ENCODE peak calls at places on chromosomes 3 and 15, in nine cellular contexts. I, O, J, L, W, R, A, T and N are unnamed samples.

GRCh38 chr3:167941234-167941995 is 154.3 kb downstream of the GOLIM4 start:
- DNase-seq in I (peak; percentile 64), O (peak; percentile 93), J (peak; percentile 34), L (peak; percentile 93), W (no peak), R (no peak), A (no peak), T (no peak), N (no peak)

GRCh38 chr3:113690482-113690881 is 6.0 kb downstream of the USF3 start:
- DNase-seq in I (no peak), O (no peak), J (no peak), L (no peak), W (no peak), R (no peak), A (no peak), T (no peak), N (no peak)

GRCh38 chr3:143327388-143327787 is 207.8 kb downstream of the CHST2 start:
- DNase-seq in I (no peak), O (no peak), J (peak; percentile 21), L (no peak), W (no peak), R (no peak), A (no peak), T (no peak), N (no peak)

GRCh38 chr3:138834359-138835176 is at the start of gene PIK3CB:
- DNase-seq in I (peak; percentile 37), O (peak; percentile 91), J (peak; percentile 47), L (peak; percentile 81), W (peak; percentile 98), R (peak; percentile 88), A (peak; percentile 95), T (peak; percentile 94), N (peak; percentile 63)

GRCh38 chr3:141241248-141242034 is 9.8 kb downstream of the PXYLP1 start:
- DNase-seq in I (no peak), O (no peak), J (no peak), L (no peak), W (no peak), R (no peak), A (no peak), T (no peak), N (no peak)

GRCh38 chr3:47515864-47516319 is 2.4 kb upstream of the ELP6 start:
- DNase-seq in I (no peak), O (no peak), J (no peak), L (no peak), W (no peak), R (no peak), A (no peak), T (no peak), N (no peak)

GRCh38 chr15:88714782-88715372 is 76.1 kb downstream of the ISG20 start:
- DNase-seq in I (no peak), O (no peak), J (no peak), L (no peak), W (no peak), R (no peak), A (no peak), T (no peak), N (no peak)

GRCh38 chr15:41955100-41955499 is 17.3 kb downstream of the EHD4 start:
- DNase-seq in I (no peak), O (no peak), J (no peak), L (no peak), W (no peak), R (no peak), A (no peak), T (no peak), N (no peak)

GRCh38 chr3:133191818-133192217 is 153.6 kb downstream of the TMEM108 start:
- DNase-seq in I (no peak), O (no peak), J (no peak), L (no peak), W (no peak), R (no peak), A (no peak), T (no peak), N (no peak)

GRCh38 chr3:179768080-179768479 is 115.2 kb downstream of the USP13 start:
- DNase-seq in I (peak; percentile 25), O (peak; percentile 6), J (peak; percentile 53), L (peak; percentile 71), W (no peak), R (no peak), A (no peak), T (no peak), N (no peak)

GRCh38 chr15:82699726-82700125 is 9.9 kb downstream of the AP3B2 start:
- DNase-seq in I (no peak), O (no peak), J (no peak), L (no peak), W (no peak), R (no peak), A (no peak), T (peak; percentile 18), N (no peak)

GRCh38 chr3:194979173-194979572 is 291.8 kb downstream of the XXYLT1 start:
- DNase-seq in I (no peak), O (no peak), J (no peak), L (no peak), W (no peak), R (no peak), A (no peak), T (no peak), N (no peak)

DNA sequence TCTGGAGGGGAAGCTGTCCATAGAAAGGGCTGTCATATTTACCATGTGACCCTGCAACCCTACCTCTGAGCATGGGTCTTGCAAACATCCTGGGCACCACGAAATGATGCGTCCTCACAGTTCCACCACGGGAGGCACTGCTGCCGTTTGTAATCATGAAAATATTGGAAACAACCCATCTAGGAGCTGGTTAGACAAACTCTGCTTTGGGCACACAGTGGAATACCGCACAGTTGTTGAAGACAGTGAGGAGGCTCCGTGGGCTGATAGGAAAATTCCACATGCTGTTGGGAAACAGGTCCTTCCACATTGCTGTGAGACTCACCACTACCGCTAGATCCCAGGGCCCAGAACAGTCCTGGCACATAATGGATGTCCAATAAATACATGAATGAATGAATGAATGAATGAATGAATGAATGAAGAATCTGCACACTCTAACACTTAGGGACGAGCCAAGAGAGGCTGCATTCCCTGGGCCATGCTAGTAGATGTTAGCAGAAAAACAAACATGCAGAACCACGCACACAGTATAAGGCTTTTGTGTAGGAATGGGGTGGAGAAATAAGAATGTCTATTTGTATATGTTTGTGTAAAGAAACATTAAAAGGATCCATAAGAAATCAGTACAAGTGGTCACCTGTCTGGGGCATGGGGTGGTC is 40.6 kb downstream of the TPRA1 start:
- DNase-seq in I (no peak), O (no peak), J (peak; percentile 10), L (no peak), W (no peak), R (no peak), A (no peak), T (no peak), N (no peak)
- TF ChIP-seq CTCF in I (no peak), O (no peak), J (peak; percentile 15), L (no peak), W (no peak), R (no peak), A (no peak), T (no peak), N (no peak)

GRCh38 chr3:69353088-69353478 is 32.8 kb downstream of the FRMD4B start:
- DNase-seq in I (no peak), O (no peak), J (no peak), L (no peak), W (no peak), R (no peak), A (no peak), T (no peak), N (no peak)
- TF ChIP-seq CTCF in I (no peak), O (no peak), J (no peak), L (no peak), W (no peak), R (no peak), A (no peak), T (no peak), N (no peak)

GRCh38 chr3:58029842-58030584 is 21.8 kb downstream of the FLNB start:
- DNase-seq in I (no peak), O (no peak), J (peak; percentile 76), L (no peak), W (peak; percentile 1), R (no peak), A (no peak), T (no peak), N (no peak)

GRCh38 chr3:58026598-58026997 is 18.4 kb downstream of the FLNB start:
- DNase-seq in I (no peak), O (no peak), J (peak; percentile 71), L (no peak), W (no peak), R (no peak), A (no peak), T (no peak), N (no peak)

GRCh38 chr3:58028902-58029301 is 20.7 kb downstream of the FLNB start:
- DNase-seq in I (no peak), O (no peak), J (no peak), L (no peak), W (no peak), R (no peak), A (no peak), T (no peak), N (no peak)

GRCh38 chr3:58025824-58026579 is 17.8 kb downstream of the FLNB start:
- DNase-seq in I (no peak), O (no peak), J (peak; percentile 45), L (peak; percentile 61), W (peak; percentile 51), R (no peak), A (no peak), T (peak; percentile 45), N (no peak)

DNA sequence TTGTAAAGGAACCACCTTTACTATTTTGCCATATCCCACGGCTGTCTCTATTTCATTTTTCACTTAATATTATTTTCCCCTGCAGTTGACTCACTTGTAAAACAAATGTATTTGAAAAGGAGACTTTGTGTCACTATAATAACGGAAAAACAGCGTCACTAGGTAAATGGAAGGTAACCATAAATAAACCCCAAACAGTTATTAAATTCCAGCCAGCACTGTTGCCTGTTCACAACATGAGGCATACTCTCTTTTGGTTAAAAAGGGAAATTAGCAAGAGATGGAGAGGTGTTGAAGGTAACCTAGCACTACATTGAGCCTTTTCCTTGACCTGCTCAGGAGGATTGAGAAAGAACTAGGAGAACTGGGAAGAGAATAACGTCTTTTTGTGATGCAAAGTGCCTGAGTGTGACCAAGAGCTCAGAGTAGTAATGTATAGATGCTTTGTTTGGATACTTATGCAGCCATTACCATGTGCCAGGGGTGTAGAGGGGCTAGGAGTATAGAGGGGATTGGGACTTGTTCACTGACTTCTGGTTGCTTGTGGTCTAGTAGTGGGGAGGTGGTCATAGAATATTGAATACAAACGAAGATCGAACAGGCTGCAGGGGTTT is 19.6 kb downstream of the FLNB start:
- DNase-seq in I (no peak), O (no peak), J (no peak), L (no peak), W (no peak), R (no peak), A (no peak), T (no peak), N (no peak)
- TF ChIP-seq CTCF in I (no peak), O (no peak), J (no peak), L (no peak), W (no peak), R (no peak), A (no peak), T (no peak), N (no peak)

DNA sequence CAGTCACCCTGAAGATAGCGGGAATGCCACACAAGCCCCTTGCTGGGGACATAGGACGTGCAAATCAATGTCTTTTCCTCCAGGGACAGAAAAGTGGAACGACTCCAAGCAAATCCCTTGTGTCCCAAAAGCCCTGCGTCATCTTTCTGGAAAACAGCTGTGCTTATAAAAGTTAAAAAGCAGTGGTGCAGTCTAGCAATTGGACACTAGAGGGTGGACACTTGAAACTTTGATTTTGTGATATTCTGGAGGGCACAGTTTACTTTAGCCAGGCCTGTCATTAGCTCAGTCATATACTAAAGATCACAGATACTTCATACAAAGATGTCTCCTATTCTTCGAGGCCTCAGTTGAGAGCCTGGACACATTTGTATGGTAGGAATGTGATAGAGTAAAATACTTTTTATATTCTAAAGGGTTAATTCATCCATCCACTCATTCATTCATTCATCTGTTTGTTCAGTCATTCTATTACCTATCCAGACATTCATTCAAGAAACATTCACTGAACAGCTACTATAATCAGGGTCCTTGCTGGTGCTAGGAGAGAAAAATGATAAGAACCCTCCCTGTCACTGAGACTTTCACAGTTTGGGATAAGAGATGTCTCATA is 63.8 kb upstream of the ANKRD34C start:
- DNase-seq in I (no peak), O (no peak), J (peak; percentile 8), L (no peak), W (no peak), R (no peak), A (no peak), T (no peak), N (no peak)
- TF ChIP-seq CTCF in I (peak; percentile 15), O (no peak), J (peak; percentile 34), L (peak; percentile 38), W (no peak), R (no peak), A (no peak), T (no peak), N (no peak)